ENCODE peak calls at places on chromosome X, in five cellular contexts. K, U, J, T and L are unnamed samples.

GRCh38 chrX:101619336-101619735 is 1.5 kb upstream of the ARMCX6 start:
- DNase-seq in J (no peak), T (peak), K (no peak), U (no peak), L (no peak)

GRCh38 chrX:22730542-22730941 is 269.2 kb upstream of the DDX53 start:
- DNase-seq in K (peak), T (no peak), J (no peak), U (no peak), L (no peak)

GRCh38 chrX:17882680-17883079 is 21.6 kb upstream of the RAI2 start:
- DNase-seq in K (peak), U (no peak), J (no peak), T (no peak), L (no peak)

GRCh38 chrX:139026406-139027200 is 315.1 kb upstream of the FGF13 start:
- DNase-seq in J (no peak), K (peak), U (no peak), T (no peak), L (no peak)

GRCh38 chrX:118823263-118824172 is at the start of gene ZCCHC12:
- DNase-seq in J (peak), T (peak), U (peak), K (peak), L (peak)

GRCh38 chrX:147894332-147894870 is 17.3 kb upstream of the FMR1 start:
- DNase-seq in J (no peak), T (no peak), U (no peak), K (no peak), L (no peak)

GRCh38 chrX:389021-389441 is 2.3 kb upstream of the PPP2R3B start:
- DNase-seq in T (no peak), K (no peak), U (no peak), J (peak), L (no peak)

GRCh38 chrX:70033348-70033747 is 16.4 kb downstream of the AWAT2 start:
- DNase-seq in U (no peak), T (peak), J (peak), K (peak), L (peak)

GRCh38 chrX:39764441-39764914 is 333.3 kb downstream of the BCOR start:
- DNase-seq in J (no peak), K (peak), U (peak), T (peak), L (no peak)

GRCh38 chrX:48745222-48745621 is 16.3 kb upstream of the GLOD5 start:
- DNase-seq in T (no peak), U (no peak), K (no peak), J (no peak), L (no peak)

GRCh38 chrX:130575831-130576404 is 174.1 kb downstream of the RBMX2 start:
- DNase-seq in T (peak), U (no peak), J (no peak), K (peak), L (peak)

GRCh38 chrX:47499291-47499690 is 16.3 kb upstream of the ZNF41 start:
- DNase-seq in K (no peak), U (no peak), T (no peak), J (no peak), L (no peak)

GRCh38 chrX:10620121-10620699 is at the start of gene MID1:
- DNase-seq in T (peak), J (peak), K (peak), U (peak), L (peak)

GRCh38 chrX:68490644-68491043 is 8.2 kb upstream of the YIPF6 start:
- DNase-seq in U (no peak), J (no peak), K (peak), T (peak), L (peak)

GRCh38 chrX:1400731-1401471 is 9.0 kb upstream of the SLC25A6 start:
- DNase-seq in K (no peak), J (no peak), T (peak), U (no peak), L (peak)

GRCh38 chrX:49039598-49040375 is 3.4 kb downstream of the TFE3 start:
- DNase-seq in U (no peak), T (peak), K (peak), J (peak), L (peak)

GRCh38 chrX:93594780-93595179 is 78.6 kb downstream of the NAP1L3 start:
- DNase-seq in J (no peak), K (no peak), T (no peak), U (no peak), L (no peak)

GRCh38 chrX:115894087-115894486 is 276.5 kb upstream of the AGTR2 start:
- DNase-seq in T (peak), U (no peak), K (peak), J (no peak), L (no peak)

GRCh38 chrX:23902419-23902818 is 5.3 kb downstream of the APOO start:
- DNase-seq in K (no peak), U (no peak), J (no peak), T (no peak), L (peak)

GRCh38 chrX:107014927-107015326 is 14.9 kb upstream of the MORC4 start:
- DNase-seq in T (no peak), U (no peak), J (no peak), K (no peak), L (no peak)